ENCODE peak calls at places on chromosomes 11 and 22, in eight cellular contexts. T is left ventricle myocardium inferior, W is right cardiac atrium, D is cardiac fibroblast, B is tibial nerve, G is SJSA1, S is right lobe of liver, C is renal cortical epithelial cell. N is an unnamed sample.

GRCh38 chr11:13538044-13538443 is 42.2 kb upstream of the PTH start:
- DNase-seq in T (no peak), W (no peak), D (no peak), B (no peak), G (no peak), S (no peak), C (no peak), N (no peak)

GRCh38 chr11:12224537-12224893 is 114.1 kb downstream of the MICAL2 start:
- DNase-seq in T (peak; percentile 74), W (peak; percentile 90), D (peak; percentile 93), B (peak; percentile 63), G (peak; percentile 77), S (peak; percentile 60), C (no peak), N (peak; percentile 95)

GRCh38 chr11:100759106-100759505 is 72.0 kb downstream of the ARHGAP42 start:
- DNase-seq in T (no peak), W (no peak), D (no peak), B (no peak), G (no peak), S (no peak), C (no peak), N (no peak)

GRCh38 chr22:40394607-40395006 is 24.2 kb downstream of the SGSM3 start:
- DNase-seq in T (no peak), W (no peak), D (no peak), B (no peak), G (no peak), S (no peak), C (no peak), N (no peak)

GRCh38 chr11:2772544-2773031 is 72.8 kb upstream of the KCNQ1OT1 start:
- DNase-seq in T (no peak), W (no peak), D (no peak), B (no peak), G (peak; percentile 34), S (peak; percentile 38), C (peak; percentile 86), N (peak; percentile 78)

GRCh38 chr11:7892059-7892699 is 38.9 kb downstream of the OR10A6 start:
- DNase-seq in T (no peak), W (no peak), D (peak; percentile 75), B (no peak), G (peak; percentile 48), S (no peak), C (peak; percentile 33), N (no peak)

GRCh38 chr11:119222308-119222707 is 16.2 kb downstream of the CBL start:
- DNase-seq in T (no peak), W (no peak), D (peak; percentile 71), B (no peak), G (peak; percentile 16), S (no peak), C (peak; percentile 26), N (no peak)

GRCh38 chr11:2847511-2847910 is 38.1 kb downstream of the CDKN1C start:
- DNase-seq in T (no peak), W (no peak), D (no peak), B (no peak), G (no peak), S (no peak), C (no peak), N (no peak)

N was measured in activated T-cell treated with anti-CD3 and anti-CD28 coated beads, Interleukin-2, amount 50 U/mL, for 72 hours.